ENCODE peak calls at places on chromosome 16, in six cellular contexts. B is skeletal muscle cell; U is GM12891; K is CD8-positive, alpha-beta T cell; J is fibroblast of the conjunctiva; F is hypothalamus. N is an unnamed sample.

GRCh38 chr16:56515665-56516064 is 4.2 kb downstream of the BBS2 start:
- DNase-seq in F (no peak), J (no peak), U (no peak), B (no peak), K (no peak), N (no peak)

GRCh38 chr16:23282508-23282907 is 19.6 kb upstream of the SCNN1B start:
- DNase-seq in B (no peak), F (no peak), U (no peak), K (no peak), J (no peak), N (no peak)

GRCh38 chr16:52114414-52114813 is 432.5 kb downstream of the TOX3 start:
- DNase-seq in J (no peak), U (no peak), B (no peak), K (no peak), F (no peak), N (no peak)

GRCh38 chr16:4350365-4350786 is 745 bp downstream of the PAM16 start:
- DNase-seq in U (no peak), K (no peak), B (no peak), F (no peak), J (no peak), N (no peak)

GRCh38 chr16:24671455-24671954 is 57.9 kb upstream of the TNRC6A start:
- DNase-seq in B (no peak), J (no peak), K (no peak), F (no peak), U (no peak), N (no peak)

GRCh38 chr16:50198802-50199410 is 45.8 kb downstream of the TENT4B start:
- DNase-seq in F (no peak), B (no peak), J (no peak), K (no peak), U (no peak), N (no peak)

GRCh38 chr16:48408688-48409087 is 23.5 kb upstream of the SIAH1 start:
- DNase-seq in K (no peak), B (peak; percentile 43), J (no peak), F (no peak), U (no peak), N (no peak)

GRCh38 chr16:4360538-4361021 is 9.5 kb upstream of the PAM16 start:
- DNase-seq in K (peak; percentile 39), F (no peak), B (no peak), U (no peak), J (no peak), N (no peak)

GRCh38 chr16:72658888-72659717 is 388.8 kb downstream of the ZFHX3 start:
- DNase-seq in J (no peak), B (no peak), U (no peak), F (no peak), K (no peak), N (no peak)

GRCh38 chr16:47920709-47921108 is 235.1 kb downstream of the ABCC12 start:
- DNase-seq in U (no peak), J (no peak), K (no peak), B (no peak), F (no peak), N (no peak)

GRCh38 chr16:17270683-17271109 is 200.1 kb downstream of the XYLT1 start:
- DNase-seq in F (no peak), J (no peak), B (no peak), K (no peak), U (no peak), N (no peak)